ENCODE peak calls at places on chromosomes 16 and 17, in seven cellular contexts. One of them, this sample, is unnamed.

GRCh38 chr16:11168386-11169065 is 87.5 kb downstream of the SOCS1 start:
- DNase-seq in astrocyte of the spinal cord: no peak
- DNase-seq in Panc1: no peak
- DNase-seq in anterior cingulate cortex: no peak
- DNase-seq in naive thymus-derived CD8-positive, alpha-beta T cell: no peak
- DNase-seq in GM13977: no peak
- DNase-seq in NCI-H345: no peak
- DNase-seq in this sample: no peak

GRCh38 chr17:49971848-49972485 is 3.0 kb downstream of the DLX4 start:
- DNase-seq in astrocyte of the spinal cord: no peak
- DNase-seq in Panc1: no peak
- DNase-seq in anterior cingulate cortex: no peak
- DNase-seq in naive thymus-derived CD8-positive, alpha-beta T cell: no peak
- DNase-seq in GM13977: no peak
- DNase-seq in NCI-H345: no peak
- DNase-seq in this sample: no peak

GRCh38 chr16:15425861-15426260 is 8.5 kb upstream of the BMERB1 start:
- DNase-seq in astrocyte of the spinal cord: no peak
- DNase-seq in Panc1: no peak
- DNase-seq in anterior cingulate cortex: no peak
- DNase-seq in naive thymus-derived CD8-positive, alpha-beta T cell: no peak
- DNase-seq in GM13977: no peak
- DNase-seq in NCI-H345: no peak
- DNase-seq in this sample: no peak

GRCh38 chr16:14300631-14301149 is 229.6 kb downstream of the MRTFB start:
- DNase-seq in astrocyte of the spinal cord: peak
- DNase-seq in Panc1: peak
- DNase-seq in anterior cingulate cortex: peak
- DNase-seq in naive thymus-derived CD8-positive, alpha-beta T cell: no peak
- DNase-seq in GM13977: peak
- DNase-seq in NCI-H345: peak
- DNase-seq in this sample: peak

GRCh38 chr16:2701713-2702437 is 18.1 kb downstream of the PRSS27 start:
- DNase-seq in astrocyte of the spinal cord: no peak
- DNase-seq in Panc1: no peak
- DNase-seq in anterior cingulate cortex: no peak
- DNase-seq in naive thymus-derived CD8-positive, alpha-beta T cell: no peak
- DNase-seq in GM13977: no peak
- DNase-seq in NCI-H345: no peak
- DNase-seq in this sample: no peak

GRCh38 chr16:2963611-2964415 is at the start of gene KREMEN2:
- DNase-seq in astrocyte of the spinal cord: no peak
- DNase-seq in Panc1: no peak
- DNase-seq in anterior cingulate cortex: no peak
- DNase-seq in naive thymus-derived CD8-positive, alpha-beta T cell: peak
- DNase-seq in GM13977: peak
- DNase-seq in NCI-H345: peak
- DNase-seq in this sample: no peak

GRCh38 chr17:29710891-29711418 is 88.2 kb upstream of the CORO6 start:
- DNase-seq in astrocyte of the spinal cord: no peak
- DNase-seq in Panc1: no peak
- DNase-seq in anterior cingulate cortex: no peak
- DNase-seq in naive thymus-derived CD8-positive, alpha-beta T cell: no peak
- DNase-seq in GM13977: no peak
- DNase-seq in NCI-H345: no peak
- DNase-seq in this sample: no peak

GRCh38 chr17:45703348-45703747 is 80.8 kb upstream of the CRHR1 start:
- DNase-seq in astrocyte of the spinal cord: no peak
- DNase-seq in Panc1: no peak
- DNase-seq in anterior cingulate cortex: peak
- DNase-seq in naive thymus-derived CD8-positive, alpha-beta T cell: no peak
- DNase-seq in GM13977: no peak
- DNase-seq in NCI-H345: peak
- DNase-seq in this sample: no peak

GRCh38 chr17:38868095-38868967 is 1.5 kb upstream of the LASP1 start:
- DNase-seq in astrocyte of the spinal cord: no peak
- DNase-seq in Panc1: no peak
- DNase-seq in anterior cingulate cortex: peak
- DNase-seq in naive thymus-derived CD8-positive, alpha-beta T cell: no peak
- DNase-seq in GM13977: peak
- DNase-seq in NCI-H345: peak
- DNase-seq in this sample: no peak

GRCh38 chr16:67943619-67944503 is at the start of gene LCAT:
- DNase-seq in astrocyte of the spinal cord: peak
- DNase-seq in Panc1: no peak
- DNase-seq in anterior cingulate cortex: peak
- DNase-seq in naive thymus-derived CD8-positive, alpha-beta T cell: no peak
- DNase-seq in GM13977: no peak
- DNase-seq in NCI-H345: no peak
- DNase-seq in this sample: no peak

GRCh38 chr17:18219016-18219415 is 6.4 kb upstream of the LLGL1 start:
- DNase-seq in astrocyte of the spinal cord: peak
- DNase-seq in Panc1: no peak
- DNase-seq in anterior cingulate cortex: no peak
- DNase-seq in naive thymus-derived CD8-positive, alpha-beta T cell: no peak
- DNase-seq in GM13977: no peak
- DNase-seq in NCI-H345: no peak
- DNase-seq in this sample: no peak

GRCh38 chr16:22763655-22764054 is 50.3 kb upstream of the HS3ST2 start:
- DNase-seq in astrocyte of the spinal cord: no peak
- DNase-seq in Panc1: no peak
- DNase-seq in anterior cingulate cortex: no peak
- DNase-seq in naive thymus-derived CD8-positive, alpha-beta T cell: no peak
- DNase-seq in GM13977: no peak
- DNase-seq in NCI-H345: no peak
- DNase-seq in this sample: no peak

GRCh38 chr16:2979669-2980226 is 498 bp downstream of the PKMYT1 start:
- DNase-seq in astrocyte of the spinal cord: no peak
- DNase-seq in Panc1: no peak
- DNase-seq in anterior cingulate cortex: no peak
- DNase-seq in naive thymus-derived CD8-positive, alpha-beta T cell: no peak
- DNase-seq in GM13977: peak
- DNase-seq in NCI-H345: no peak
- DNase-seq in this sample: no peak

GRCh38 chr16:51880776-51881175 is 666.2 kb downstream of the TOX3 start:
- DNase-seq in astrocyte of the spinal cord: peak
- DNase-seq in Panc1: peak
- DNase-seq in anterior cingulate cortex: no peak
- DNase-seq in naive thymus-derived CD8-positive, alpha-beta T cell: no peak
- DNase-seq in GM13977: no peak
- DNase-seq in NCI-H345: no peak
- DNase-seq in this sample: no peak

GRCh38 chr16:68403177-68403576 is 45.1 kb downstream of the SMPD3 start:
- DNase-seq in astrocyte of the spinal cord: no peak
- DNase-seq in Panc1: no peak
- DNase-seq in anterior cingulate cortex: no peak
- DNase-seq in naive thymus-derived CD8-positive, alpha-beta T cell: no peak
- DNase-seq in GM13977: no peak
- DNase-seq in NCI-H345: no peak
- DNase-seq in this sample: no peak

GRCh38 chr17:44793885-44794698 is 35.3 kb downstream of the ADAM11 start:
- DNase-seq in astrocyte of the spinal cord: peak
- DNase-seq in Panc1: no peak
- DNase-seq in anterior cingulate cortex: no peak
- DNase-seq in naive thymus-derived CD8-positive, alpha-beta T cell: no peak
- DNase-seq in GM13977: no peak
- DNase-seq in NCI-H345: no peak
- DNase-seq in this sample: no peak